ENCODE peak calls at places on chromosomes 7 and 10, in ten cellular contexts. One of them, this sample, is unnamed.

GRCh38 chr7:45035371-45035770 is 35.4 kb downstream of the CCM2 start:
- DNase-seq in BE2C: no peak
- DNase-seq in NCI-H69: no peak
- DNase-seq in GM23248: no peak
- DNase-seq in HTR-8/SVneo: no peak
- DNase-seq in amniotic stem cell: no peak
- DNase-seq in LoVo: no peak
- DNase-seq in HS-27A: no peak
- DNase-seq in tibial artery: peak
- DNase-seq in H54: no peak
- DNase-seq in this sample: no peak

GRCh38 chr7:94908204-94909022 is 1.0 kb downstream of the PPP1R9A start:
- DNase-seq in BE2C: no peak
- DNase-seq in NCI-H69: peak
- DNase-seq in GM23248: peak
- DNase-seq in HTR-8/SVneo: peak
- DNase-seq in amniotic stem cell: no peak
- DNase-seq in LoVo: peak
- DNase-seq in HS-27A: no peak
- DNase-seq in tibial artery: no peak
- DNase-seq in H54: peak
- DNase-seq in this sample: peak

GRCh38 chr7:123871998-123872867 is 27.3 kb downstream of the HYAL4 start:
- DNase-seq in BE2C: peak
- DNase-seq in NCI-H69: peak
- DNase-seq in GM23248: peak
- DNase-seq in HTR-8/SVneo: peak
- DNase-seq in amniotic stem cell: no peak
- DNase-seq in LoVo: peak
- DNase-seq in HS-27A: no peak
- DNase-seq in tibial artery: no peak
- DNase-seq in H54: peak
- DNase-seq in this sample: peak

GRCh38 chr10:6321880-6322279 is 119.1 kb downstream of the PFKFB3 start:
- DNase-seq in BE2C: no peak
- DNase-seq in NCI-H69: no peak
- DNase-seq in GM23248: peak
- DNase-seq in HTR-8/SVneo: no peak
- DNase-seq in amniotic stem cell: no peak
- DNase-seq in LoVo: no peak
- DNase-seq in HS-27A: no peak
- DNase-seq in tibial artery: no peak
- DNase-seq in H54: no peak
- DNase-seq in this sample: no peak

GRCh38 chr7:125563964-125564529 is 634.4 kb upstream of the POT1 start:
- DNase-seq in BE2C: no peak
- DNase-seq in NCI-H69: peak
- DNase-seq in GM23248: no peak
- DNase-seq in HTR-8/SVneo: no peak
- DNase-seq in amniotic stem cell: no peak
- DNase-seq in LoVo: no peak
- DNase-seq in HS-27A: no peak
- DNase-seq in tibial artery: no peak
- DNase-seq in H54: no peak
- DNase-seq in this sample: no peak

GRCh38 chr10:125175807-125176206 is 15.4 kb upstream of the CTBP2 start:
- DNase-seq in BE2C: no peak
- DNase-seq in NCI-H69: no peak
- DNase-seq in GM23248: no peak
- DNase-seq in HTR-8/SVneo: no peak
- DNase-seq in amniotic stem cell: no peak
- DNase-seq in LoVo: no peak
- DNase-seq in HS-27A: no peak
- DNase-seq in tibial artery: no peak
- DNase-seq in H54: no peak
- DNase-seq in this sample: no peak

GRCh38 chr7:136034132-136034531 is 57.0 kb upstream of the MTPN start:
- DNase-seq in BE2C: no peak
- DNase-seq in NCI-H69: no peak
- DNase-seq in GM23248: no peak
- DNase-seq in HTR-8/SVneo: no peak
- DNase-seq in amniotic stem cell: no peak
- DNase-seq in LoVo: no peak
- DNase-seq in HS-27A: no peak
- DNase-seq in tibial artery: no peak
- DNase-seq in H54: no peak
- DNase-seq in this sample: no peak

GRCh38 chr10:74967850-74968620 is 141.6 kb downstream of the KAT6B start:
- DNase-seq in BE2C: no peak
- DNase-seq in NCI-H69: peak
- DNase-seq in GM23248: no peak
- DNase-seq in HTR-8/SVneo: no peak
- DNase-seq in amniotic stem cell: no peak
- DNase-seq in LoVo: peak
- DNase-seq in HS-27A: no peak
- DNase-seq in tibial artery: no peak
- DNase-seq in H54: no peak
- DNase-seq in this sample: no peak

GRCh38 chr10:118922226-118922625 is 107.3 kb upstream of the NANOS1 start:
- DNase-seq in BE2C: no peak
- DNase-seq in NCI-H69: no peak
- DNase-seq in GM23248: no peak
- DNase-seq in HTR-8/SVneo: no peak
- DNase-seq in amniotic stem cell: no peak
- DNase-seq in LoVo: peak
- DNase-seq in HS-27A: no peak
- DNase-seq in tibial artery: no peak
- DNase-seq in H54: no peak
- DNase-seq in this sample: no peak

GRCh38 chr10:17734432-17735110 is 17.4 kb upstream of the TMEM236 start:
- DNase-seq in BE2C: no peak
- DNase-seq in NCI-H69: no peak
- DNase-seq in GM23248: no peak
- DNase-seq in HTR-8/SVneo: no peak
- DNase-seq in amniotic stem cell: no peak
- DNase-seq in LoVo: no peak
- DNase-seq in HS-27A: no peak
- DNase-seq in tibial artery: no peak
- DNase-seq in H54: no peak
- DNase-seq in this sample: no peak

GRCh38 chr10:70461397-70462348 is 16.9 kb upstream of the PALD1 start:
- DNase-seq in BE2C: peak
- DNase-seq in NCI-H69: peak
- DNase-seq in GM23248: peak
- DNase-seq in HTR-8/SVneo: peak
- DNase-seq in amniotic stem cell: peak
- DNase-seq in LoVo: peak
- DNase-seq in HS-27A: no peak
- DNase-seq in tibial artery: no peak
- DNase-seq in H54: peak
- DNase-seq in this sample: peak

GRCh38 chr7:98212532-98213041 is 1.3 kb downstream of the BHLHA15 start:
- DNase-seq in BE2C: no peak
- DNase-seq in NCI-H69: peak
- DNase-seq in GM23248: no peak
- DNase-seq in HTR-8/SVneo: no peak
- DNase-seq in amniotic stem cell: no peak
- DNase-seq in LoVo: no peak
- DNase-seq in HS-27A: no peak
- DNase-seq in tibial artery: peak
- DNase-seq in H54: no peak
- DNase-seq in this sample: no peak

GRCh38 chr7:99372275-99373085 is 2.0 kb upstream of the ARPC1B start:
- DNase-seq in BE2C: no peak
- DNase-seq in NCI-H69: no peak
- DNase-seq in GM23248: peak
- DNase-seq in HTR-8/SVneo: no peak
- DNase-seq in amniotic stem cell: no peak
- DNase-seq in LoVo: no peak
- DNase-seq in HS-27A: no peak
- DNase-seq in tibial artery: no peak
- DNase-seq in H54: no peak
- DNase-seq in this sample: peak

GRCh38 chr7:100411101-100411500 is 17.4 kb downstream of the ZCWPW1 start:
- DNase-seq in BE2C: no peak
- DNase-seq in NCI-H69: no peak
- DNase-seq in GM23248: no peak
- DNase-seq in HTR-8/SVneo: no peak
- DNase-seq in amniotic stem cell: no peak
- DNase-seq in LoVo: no peak
- DNase-seq in HS-27A: no peak
- DNase-seq in tibial artery: no peak
- DNase-seq in H54: no peak
- DNase-seq in this sample: no peak

GRCh38 chr7:138030679-138031351 is 28.9 kb upstream of the CREB3L2 start:
- DNase-seq in BE2C: no peak
- DNase-seq in NCI-H69: no peak
- DNase-seq in GM23248: peak
- DNase-seq in HTR-8/SVneo: no peak
- DNase-seq in amniotic stem cell: no peak
- DNase-seq in LoVo: no peak
- DNase-seq in HS-27A: no peak
- DNase-seq in tibial artery: no peak
- DNase-seq in H54: no peak
- DNase-seq in this sample: no peak

GRCh38 chr7:47611045-47611511 is 29.2 kb upstream of the TNS3 start:
- DNase-seq in BE2C: no peak
- DNase-seq in NCI-H69: peak
- DNase-seq in GM23248: no peak
- DNase-seq in HTR-8/SVneo: no peak
- DNase-seq in amniotic stem cell: no peak
- DNase-seq in LoVo: no peak
- DNase-seq in HS-27A: no peak
- DNase-seq in tibial artery: no peak
- DNase-seq in H54: no peak
- DNase-seq in this sample: peak

GRCh38 chr7:139735466-139735865 is 42.3 kb downstream of the HIPK2 start:
- DNase-seq in BE2C: no peak
- DNase-seq in NCI-H69: no peak
- DNase-seq in GM23248: no peak
- DNase-seq in HTR-8/SVneo: no peak
- DNase-seq in amniotic stem cell: no peak
- DNase-seq in LoVo: no peak
- DNase-seq in HS-27A: no peak
- DNase-seq in tibial artery: no peak
- DNase-seq in H54: no peak
- DNase-seq in this sample: no peak

GRCh38 chr10:88168171-88169036 is 305.0 kb downstream of the PTEN start:
- DNase-seq in BE2C: no peak
- DNase-seq in NCI-H69: no peak
- DNase-seq in GM23248: no peak
- DNase-seq in HTR-8/SVneo: no peak
- DNase-seq in amniotic stem cell: no peak
- DNase-seq in LoVo: no peak
- DNase-seq in HS-27A: no peak
- DNase-seq in tibial artery: no peak
- DNase-seq in H54: no peak
- DNase-seq in this sample: no peak

GRCh38 chr7:98856021-98856422 is 13.8 kb downstream of the TMEM130 start:
- DNase-seq in BE2C: no peak
- DNase-seq in NCI-H69: no peak
- DNase-seq in GM23248: no peak
- DNase-seq in HTR-8/SVneo: no peak
- DNase-seq in amniotic stem cell: no peak
- DNase-seq in LoVo: no peak
- DNase-seq in HS-27A: no peak
- DNase-seq in tibial artery: no peak
- DNase-seq in H54: no peak
- DNase-seq in this sample: no peak

GRCh38 chr10:102753724-102754123 is 10.0 kb downstream of the WBP1L start:
- DNase-seq in BE2C: no peak
- DNase-seq in NCI-H69: no peak
- DNase-seq in GM23248: peak
- DNase-seq in HTR-8/SVneo: no peak
- DNase-seq in amniotic stem cell: no peak
- DNase-seq in LoVo: no peak
- DNase-seq in HS-27A: no peak
- DNase-seq in tibial artery: no peak
- DNase-seq in H54: no peak
- DNase-seq in this sample: no peak

GRCh38 chr7:158541330-158542010 is 46.2 kb downstream of the PTPRN2 start:
- DNase-seq in BE2C: no peak
- DNase-seq in NCI-H69: no peak
- DNase-seq in GM23248: no peak
- DNase-seq in HTR-8/SVneo: no peak
- DNase-seq in amniotic stem cell: no peak
- DNase-seq in LoVo: no peak
- DNase-seq in HS-27A: no peak
- DNase-seq in tibial artery: no peak
- DNase-seq in H54: no peak
- DNase-seq in this sample: no peak